ENCODE peak calls at places on chromosomes 16 and 17, in five cellular contexts. O is tibial artery, E is IMR-90, G is lower lobe of right lung, F is heart left ventricle. P is an unnamed sample. For H3K4me1, the result is how much of the 10 kb centered on the place peaks cover.

GRCh38 chr17:16215273-16215964 is at the start of gene NCOR1:
- DNase-seq in O (peak), E (peak), G (peak), F (peak), P (peak)

GRCh38 chr16:88533945-88534641 is 36.1 kb upstream of the ZC3H18 start:
- DNase-seq in O (peak), E (peak), G (peak), F (peak), P (peak)

GRCh38 chr17:40264458-40265185 is 23.1 kb upstream of the CDC6 start:
- DNase-seq in O (no peak), E (no peak), G (no peak), F (no peak), P (no peak)

GRCh38 chr17:40936437-40936971 is 942 bp downstream of the KRT23 start:
- DNase-seq in O (no peak), E (no peak), G (no peak), F (no peak), P (no peak)

GRCh38 chr17:17888821-17889220 is 52.0 kb upstream of the SREBF1 start:
- DNase-seq in O (no peak), E (peak), G (no peak), F (no peak), P (no peak)

GRCh38 chr16:11871193-11871592 is 19.9 kb upstream of the RSL1D1 start:
- DNase-seq in O (no peak), E (peak), G (no peak), F (no peak), P (no peak)

GRCh38 chr17:10827898-10828552 is 9.9 kb downstream of the PIRT start:
- DNase-seq in O (no peak), E (no peak), G (no peak), F (no peak), P (no peak)

GRCh38 chr16:74448990-74449389 is 27.7 kb upstream of the CLEC18B start:
- DNase-seq in O (peak), E (peak), G (no peak), F (peak), P (no peak)

GRCh38 chr16:10990378-10990777 is 46.0 kb downstream of the CLEC16A start:
- DNase-seq in O (no peak), E (no peak), G (no peak), F (no peak), P (no peak)

GRCh38 chr17:499836-500543 is 147.4 kb upstream of the RPH3AL start:
- DNase-seq in O (no peak), E (no peak), G (peak), F (no peak), P (peak)

GRCh38 chr16:66898207-66898606 is 17.9 kb downstream of the PDP2 start:
- DNase-seq in O (peak), E (peak), G (no peak), F (no peak), P (no peak)

GRCh38 chr16:10121496-10121895 is 60.7 kb downstream of the GRIN2A start:
- DNase-seq in O (no peak), E (peak), G (no peak), F (no peak), P (no peak)

GRCh38 chr16:89341697-89342694 is 124.5 kb downstream of the ZNF778 start:
- DNase-seq in O (no peak), E (no peak), G (peak), F (no peak), P (no peak)

GRCh38 chr16:67718668-67719047 is 458 bp downstream of the GFOD2 start:
- DNase-seq in O (no peak), E (no peak), G (no peak), F (no peak), P (no peak)

GRCh38 chr17:13600475-13601316 is 1.0 kb downstream of the HS3ST3A1 start:
- DNase-seq in O (no peak), E (peak), G (no peak), F (no peak), P (no peak)

GRCh38 chr17:78576389-78577112 is 645 bp downstream of the DNAH17 start:
- DNase-seq in O (no peak), E (no peak), G (no peak), F (peak), P (no peak)

GRCh38 chr16:54201200-54201599 is 85.4 kb downstream of the IRX3 start:
- DNase-seq in O (no peak), E (no peak), G (no peak), F (no peak), P (no peak)

GRCh38 chr17:39618252-39618913 is 8.4 kb upstream of the PPP1R1B start:
- DNase-seq in O (no peak), E (no peak), G (no peak), F (no peak), P (no peak)

GRCh38 chr17:63382826-63383225 is 63.3 kb downstream of the CYB561 start:
- DNase-seq in O (no peak), E (peak), G (no peak), F (no peak), P (no peak)

GRCh38 chr17:70945386-70945785 is 776.1 kb downstream of the KCNJ2 start:
- DNase-seq in O (no peak), E (no peak), G (no peak), F (no peak), P (no peak)

GRCh38 chr16:85395207-85395912 is 217.8 kb upstream of the GSE1 start:
- DNase-seq in O (peak), E (peak), G (peak), F (peak), P (no peak)

GRCh38 chr16:81081007-81081406 is 4.0 kb upstream of the C16orf46 start:
- DNase-seq in O (no peak), E (no peak), G (no peak), F (no peak), P (no peak)

GRCh38 chr17:37678036-37678435 is 34.8 kb upstream of the DDX52 start:
- DNase-seq in O (no peak), E (no peak), G (no peak), F (no peak), P (no peak)

GRCh38 chr16:3182608-3183444 is 5.2 kb upstream of the OR1F1 start:
- DNase-seq in O (no peak), E (peak), G (peak), F (no peak), P (peak)

GRCh38 chr16:89114159-89114981 is 20.7 kb downstream of the ACSF3 start:
- DNase-seq in O (no peak), E (no peak), G (peak), F (peak), P (no peak)

GRCh38 chr17:32929288-32929574 is 1.3 kb downstream of the TMEM98 start:
- DNase-seq in O (no peak), E (peak), G (no peak), F (no peak), P (no peak)

GRCh38 chr17:19411641-19412040 is 609 bp downstream of the RNF112 start:
- DNase-seq in O (no peak), E (no peak), G (no peak), F (no peak), P (no peak)

GRCh38 chr17:79755591-79755990 is 22.4 kb upstream of the CBX2 start:
- DNase-seq in O (no peak), E (no peak), G (peak), F (peak), P (no peak)
- H3K27ac ChIP-seq in O (no peak), E (no peak), G (no peak), F (no peak), P (no peak)

DNA sequence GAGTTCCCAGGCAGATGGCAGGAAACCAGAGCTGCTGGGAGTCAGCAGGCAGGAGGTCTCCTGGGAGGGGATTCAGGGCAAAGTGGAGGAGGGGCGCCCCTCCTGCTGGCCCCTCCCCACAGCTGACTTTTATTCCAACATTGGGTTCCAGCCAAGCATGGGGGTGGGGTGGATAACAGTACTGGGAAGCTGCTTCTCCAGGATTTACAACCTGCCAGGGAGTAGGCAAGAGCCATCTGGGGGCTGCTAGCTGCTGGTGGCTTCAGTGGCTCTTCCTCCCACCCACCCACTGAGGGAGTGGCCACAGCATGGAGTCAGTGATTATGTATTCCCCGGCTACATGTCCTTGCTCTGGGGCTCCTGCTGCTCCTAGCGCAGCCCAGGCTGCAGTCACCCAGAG is 36.8 kb downstream of the TMEM132E start:
- DNase-seq in O (no peak), E (no peak), G (no peak), F (no peak), P (no peak)
- H3K4me1 ChIP-seq in O (under half), E (under half), G (under half), F (under half), P (under half)

GRCh38 chr17:77234695-77235094 is 93.9 kb downstream of the SEC14L1 start:
- DNase-seq in O (no peak), E (no peak), G (no peak), F (peak), P (no peak)

GRCh38 chr17:77231076-77231871 is 90.5 kb downstream of the SEC14L1 start:
- DNase-seq in O (no peak), E (no peak), G (peak), F (no peak), P (no peak)

GRCh38 chr17:77235370-77236080 is 94.8 kb downstream of the SEC14L1 start:
- DNase-seq in O (no peak), E (peak), G (peak), F (peak), P (no peak)

GRCh38 chr17:77233635-77234334 is 93.0 kb downstream of the SEC14L1 start:
- DNase-seq in O (no peak), E (peak), G (peak), F (no peak), P (no peak)

DNA sequence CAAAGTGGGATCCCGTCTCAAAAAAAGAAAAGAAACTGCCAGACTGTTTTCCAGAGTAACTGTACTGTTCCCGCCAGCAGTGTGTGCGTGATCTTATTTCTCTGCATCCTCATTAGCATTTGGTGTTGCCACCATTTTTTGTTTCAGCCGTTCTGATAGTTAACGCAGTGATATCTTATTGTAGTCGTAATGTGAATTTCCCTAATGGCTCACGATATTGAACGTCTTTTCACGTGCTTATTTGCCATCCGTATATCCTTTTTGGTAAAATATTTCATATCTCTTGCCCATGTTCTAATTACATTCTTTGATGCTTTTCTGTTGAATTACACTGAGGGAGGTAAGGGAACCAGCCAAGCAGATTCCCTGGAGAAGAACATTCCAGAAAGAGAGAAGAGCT is 92.4 kb downstream of the SEC14L1 start:
- DNase-seq in O (no peak), E (no peak), G (no peak), F (no peak), P (no peak)
- H3K27ac ChIP-seq in O (no peak), E (no peak), G (no peak), F (no peak), P (no peak)

GRCh38 chr17:73369126-73369525 is 57.3 kb upstream of the CDC42EP4 start:
- DNase-seq in O (no peak), E (no peak), G (no peak), F (no peak), P (no peak)

GRCh38 chr17:73368085-73368631 is 56.4 kb upstream of the CDC42EP4 start:
- DNase-seq in O (no peak), E (no peak), G (no peak), F (no peak), P (no peak)

GRCh38 chr17:73371285-73371684 is 59.5 kb upstream of the CDC42EP4 start:
- DNase-seq in O (no peak), E (peak), G (no peak), F (no peak), P (no peak)

GRCh38 chr17:73376152-73376551 is 64.4 kb upstream of the CDC42EP4 start:
- DNase-seq in O (no peak), E (no peak), G (no peak), F (no peak), P (no peak)

DNA sequence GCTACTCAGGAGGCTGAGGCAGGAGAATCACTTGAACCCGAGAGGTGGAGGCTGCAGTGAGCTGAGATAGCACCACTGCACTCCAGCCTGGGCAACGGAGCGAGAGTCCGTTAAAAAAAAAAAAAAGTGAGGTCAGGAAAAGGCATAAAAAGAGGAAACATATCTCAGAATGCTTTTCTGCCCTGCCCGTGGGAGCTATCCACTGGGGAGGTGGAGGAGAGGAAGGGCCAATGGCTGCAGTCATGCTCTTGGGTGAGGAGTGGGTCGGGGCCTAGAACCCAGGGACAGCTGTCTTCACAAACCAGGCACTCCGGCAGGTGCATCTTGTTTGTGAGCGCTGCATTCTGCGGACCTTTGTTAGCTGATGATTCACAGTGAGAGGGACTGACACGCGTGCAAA is 60.0 kb upstream of the CDC42EP4 start:
- DNase-seq in O (no peak), E (no peak), G (no peak), F (no peak), P (no peak)
- H3K4me1 ChIP-seq in O (under half), E (under half), G (under half), F (under half), P (under half)

GRCh38 chr17:82794781-82795505 is 43.1 kb downstream of the TBCD start:
- DNase-seq in O (no peak), E (peak), G (no peak), F (no peak), P (no peak)
- H3K27ac ChIP-seq in O (no peak), E (no peak), G (peak), F (peak), P (no peak)